ENCODE peak calls at places on chromosomes 11 and 22, in eight cellular contexts. N is choroid plexus epithelial cell; P is NB4; I is fibroblast of the aortic adventitia; J is CD8-positive, alpha-beta T cell; V is thoracic aorta; Z is lung; Y is A549. K is an unnamed sample.

GRCh38 chr11:122754553-122755322 is 83.6 kb upstream of the CRTAM start:
- DNase-seq in N (peak; percentile 50), P (peak; percentile 75), I (no peak), J (peak; percentile 21), V (no peak), Z (no peak), Y (no peak), K (peak; percentile 35)

GRCh38 chr11:95074806-95075563 is 8.3 kb downstream of the SRSF8 start:
- DNase-seq in N (peak; percentile 59), P (no peak), I (no peak), J (no peak), V (no peak), Z (peak; percentile 73), Y (no peak), K (peak; percentile 53)

GRCh38 chr11:46353706-46354105 is 6.4 kb downstream of the DGKZ start:
- DNase-seq in N (no peak), P (peak; percentile 55), I (no peak), J (no peak), V (no peak), Z (no peak), Y (no peak), K (no peak)

GRCh38 chr11:102421262-102421661 is 31.3 kb downstream of the TMEM123 start:
- DNase-seq in N (no peak), P (no peak), I (no peak), J (no peak), V (no peak), Z (no peak), Y (no peak), K (no peak)

GRCh38 chr11:27699242-27699925 is 871 bp downstream of the BDNF start:
- DNase-seq in N (peak; percentile 56), P (no peak), I (peak; percentile 62), J (no peak), V (no peak), Z (no peak), Y (no peak), K (peak; percentile 58)

GRCh38 chr11:11856638-11857037 is 14.9 kb downstream of the USP47 start:
- DNase-seq in N (peak; percentile 41), P (peak; percentile 25), I (no peak), J (no peak), V (no peak), Z (no peak), Y (no peak), K (peak; percentile 26)

GRCh38 chr11:36702330-36703054 is 104.5 kb upstream of the RAG2 start:
- DNase-seq in N (peak; percentile 84), P (peak; percentile 74), I (peak; percentile 84), J (no peak), V (no peak), Z (peak; percentile 30), Y (peak; percentile 73), K (peak; percentile 75)

GRCh38 chr11:124670732-124671131 is 2.8 kb downstream of the SIAE start:
- DNase-seq in N (no peak), P (peak; percentile 89), I (peak; percentile 31), J (no peak), V (no peak), Z (no peak), Y (no peak), K (peak; percentile 71)

GRCh38 chr11:45289369-45289768 is 3.2 kb upstream of the SYT13 start:
- DNase-seq in N (peak; percentile 68), P (no peak), I (peak; percentile 36), J (no peak), V (no peak), Z (no peak), Y (peak; percentile 57), K (peak; percentile 57)

GRCh38 chr11:19311306-19312030 is 70.7 kb upstream of the E2F8 start:
- DNase-seq in N (peak; percentile 71), P (peak; percentile 57), I (peak; percentile 76), J (no peak), V (peak; percentile 20), Z (peak; percentile 74), Y (peak; percentile 55), K (peak; percentile 71)

GRCh38 chr11:110029714-110030113 is 63.5 kb upstream of the ZC3H12C start:
- DNase-seq in N (no peak), P (no peak), I (no peak), J (no peak), V (no peak), Z (no peak), Y (no peak), K (peak; percentile 6)

GRCh38 chr11:105673089-105673488 is 63.2 kb downstream of the GRIA4 start:
- DNase-seq in N (peak; percentile 74), P (peak; percentile 54), I (peak; percentile 56), J (no peak), V (no peak), Z (no peak), Y (no peak), K (peak; percentile 75)

GRCh38 chr11:14905104-14906033 is 13.3 kb upstream of the CYP2R1 start:
- DNase-seq in N (peak; percentile 55), P (peak; percentile 78), I (peak; percentile 33), J (peak; percentile 60), V (no peak), Z (peak; percentile 53), Y (peak; percentile 29), K (peak; percentile 35)
- H3K4me3 ChIP-seq in N (peak overlapping the region; percentile 63), P (peak overlapping the region; percentile 81), I (peak overlapping the region; percentile 59), J (peak overlapping the region; percentile 98), V (peak overlapping the region; percentile 79), Z (peak overlapping the region; percentile 6), Y (peak overlapping the region; percentile 52), K (peak overlapping the region; percentile 59)

GRCh38 chr22:39444247-39444800 is 12.5 kb upstream of the MGAT3 start:
- DNase-seq in N (no peak), P (no peak), I (no peak), J (no peak), V (no peak), Z (no peak), Y (no peak), K (no peak)

GRCh38 chr22:39443416-39443815 is 13.4 kb upstream of the MGAT3 start:
- DNase-seq in N (no peak), P (no peak), I (no peak), J (no peak), V (no peak), Z (no peak), Y (no peak), K (no peak)

GRCh38 chr22:39448205-39449054 is 8.4 kb upstream of the MGAT3 start:
- DNase-seq in N (no peak), P (peak; percentile 35), I (no peak), J (no peak), V (no peak), Z (no peak), Y (no peak), K (no peak)

GRCh38 chr22:39444937-39445465 is 11.8 kb upstream of the MGAT3 start:
- DNase-seq in N (no peak), P (no peak), I (no peak), J (no peak), V (no peak), Z (no peak), Y (no peak), K (no peak)

GRCh38 chr22:39446239-39446721 is 10.5 kb upstream of the MGAT3 start:
- DNase-seq in N (no peak), P (no peak), I (no peak), J (no peak), V (no peak), Z (no peak), Y (no peak), K (no peak)
- TF ChIP-seq CTCF in N (no peak), P (no peak), I (no peak), J (no peak), V (no peak), Z (no peak), Y (no peak), K (no peak)

DNA sequence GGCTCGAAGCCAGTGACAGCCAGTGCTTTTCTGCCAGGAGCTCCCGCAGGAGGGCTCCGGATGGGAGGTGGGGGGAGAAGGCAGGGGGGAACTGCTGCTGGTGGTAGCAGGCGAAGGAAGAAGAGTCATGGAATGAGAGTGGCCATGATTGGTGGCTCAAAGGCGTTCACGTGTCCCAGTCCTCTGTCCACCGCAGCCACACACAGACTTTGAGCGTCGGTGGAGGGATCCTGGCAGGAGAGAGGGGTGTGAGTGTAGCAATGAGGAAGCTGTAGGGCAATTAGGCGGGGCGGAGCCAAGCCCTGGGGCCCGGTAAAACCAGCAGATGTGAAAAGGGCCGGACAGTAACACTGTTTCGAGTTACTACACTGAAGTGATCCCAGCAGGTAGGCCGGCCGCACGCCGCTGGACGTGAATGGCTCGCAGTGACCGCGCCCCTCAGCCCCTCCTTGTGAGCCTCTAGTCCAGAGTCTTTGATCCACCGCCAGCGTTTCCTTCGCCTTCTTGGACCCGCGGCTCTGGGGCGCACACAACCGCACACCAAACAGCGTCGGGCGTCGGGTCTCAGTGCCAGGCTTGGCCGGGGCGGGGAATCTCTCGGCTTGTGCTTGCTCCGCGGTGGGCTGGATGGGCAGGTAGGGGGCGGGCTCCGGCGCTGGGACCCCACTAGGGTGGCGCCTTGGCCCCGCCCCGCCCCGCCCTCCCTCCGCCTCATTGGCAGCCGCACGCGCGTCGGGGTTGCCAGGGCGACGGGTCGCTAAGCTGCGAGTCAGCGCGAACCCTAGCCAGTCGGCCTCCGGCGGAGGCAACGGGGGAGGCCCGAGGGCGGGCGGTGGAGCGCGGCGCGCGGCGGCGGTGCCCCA is at the start of gene LRRC10B:
- DNase-seq in N (no peak), P (peak; percentile 67), I (no peak), J (peak; percentile 11), V (no peak), Z (no peak), Y (no peak), K (no peak)
- H3K4me3 ChIP-seq in N (no peak within 1 kb of the TSS), P (no peak within 1 kb of the TSS), I (peak within 1 kb of the TSS; percentile 33), J (peak within 1 kb of the TSS; percentile 30), V (peak within 1 kb of the TSS; percentile 58), Z (peak within 1 kb of the TSS; percentile 3), Y (peak within 1 kb of the TSS; percentile 44), K (no peak within 1 kb of the TSS)

DNA sequence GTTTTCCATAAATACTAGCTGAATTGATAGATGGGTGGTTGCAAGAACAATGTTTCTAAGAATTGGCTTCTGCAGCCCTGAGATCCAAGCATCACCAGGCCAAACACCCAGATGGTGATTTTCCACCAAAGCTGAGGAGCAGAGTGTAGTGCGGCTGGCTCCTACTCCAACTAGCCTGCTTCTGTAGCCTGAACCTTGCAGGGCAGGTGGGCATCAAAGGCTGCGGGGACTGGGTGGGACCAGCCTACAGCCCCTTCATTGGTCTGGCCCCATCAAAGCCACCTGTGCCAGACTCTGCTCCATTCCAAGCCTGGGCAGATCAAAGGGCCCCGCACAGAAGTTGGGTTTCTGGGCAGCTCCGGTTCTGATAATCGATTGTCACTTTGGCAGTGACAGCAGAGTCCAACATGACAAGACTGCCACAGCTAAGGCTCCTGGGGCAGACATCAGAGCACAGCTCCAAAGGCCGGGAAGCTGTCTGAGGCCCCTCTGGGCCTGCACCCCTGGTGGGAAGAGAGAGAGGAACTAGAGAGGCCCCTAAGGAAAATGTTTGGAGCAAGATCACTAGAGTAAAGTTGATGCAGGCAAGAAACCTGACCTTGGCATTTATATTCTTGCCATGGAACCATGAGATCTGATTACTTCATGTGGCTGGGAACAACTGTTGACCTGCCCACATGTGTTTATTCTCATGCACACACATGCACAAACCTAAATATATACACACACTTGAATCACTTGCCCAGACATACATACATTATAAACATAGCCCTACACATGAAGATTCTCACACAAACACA is 582.9 kb downstream of the INSC start:
- DNase-seq in N (no peak), P (no peak), I (no peak), J (no peak), V (no peak), Z (peak; percentile 18), Y (no peak), K (no peak)
- TF ChIP-seq CTCF in N (no peak), P (no peak), I (no peak), J (no peak), V (no peak), Z (no peak), Y (no peak), K (no peak)

GRCh38 chr22:45866398-45867117 is 110.4 kb downstream of the WNT7B start:
- DNase-seq in N (no peak), P (no peak), I (no peak), J (no peak), V (no peak), Z (no peak), Y (no peak), K (no peak)
- H3K4me3 ChIP-seq in N (no peak overlapping the region), P (no peak overlapping the region), I (no peak overlapping the region), J (no peak overlapping the region), V (peak overlapping the region; percentile 50), Z (no peak overlapping the region), Y (no peak overlapping the region), K (no peak overlapping the region)

K was measured in fibroblast of pulmonary artery.